ENCODE peak calls at places on chromosomes 3 and 15, in four cellular contexts. P, U, F and K are unnamed samples. For H3K36me3, the result is how much of the 10 kb centered on the place peaks cover.

GRCh38 chr15:100959066-100960050 is 40.2 kb downstream of the LRRK1 start:
- DNase-seq in P (no peak), U (peak), F (no peak), K (no peak)

GRCh38 chr15:40593588-40594428 is at the start of gene KNL1:
- DNase-seq in P (peak), U (peak), F (peak), K (peak)

GRCh38 chr3:85560088-85560790 is 601.5 kb downstream of the CADM2 start:
- DNase-seq in P (no peak), U (no peak), F (no peak), K (no peak)

GRCh38 chr15:81506936-81507335 is 132.9 kb upstream of the TMC3 start:
- DNase-seq in P (no peak), U (no peak), F (no peak), K (no peak)

GRCh38 chr15:99264125-99264524 is 12.8 kb downstream of the LRRC28 start:
- DNase-seq in P (no peak), U (no peak), F (no peak), K (no peak)

GRCh38 chr3:196789773-196790419 is 50.2 kb downstream of the PAK2 start:
- DNase-seq in P (no peak), U (no peak), F (no peak), K (no peak)

GRCh38 chr3:187721055-187721454 is 18.7 kb upstream of the RTP2 start:
- DNase-seq in P (no peak), U (no peak), F (no peak), K (no peak)

GRCh38 chr3:142608615-142609014 is 12.4 kb downstream of the PLS1 start:
- DNase-seq in P (no peak), U (no peak), F (no peak), K (no peak)

DNA sequence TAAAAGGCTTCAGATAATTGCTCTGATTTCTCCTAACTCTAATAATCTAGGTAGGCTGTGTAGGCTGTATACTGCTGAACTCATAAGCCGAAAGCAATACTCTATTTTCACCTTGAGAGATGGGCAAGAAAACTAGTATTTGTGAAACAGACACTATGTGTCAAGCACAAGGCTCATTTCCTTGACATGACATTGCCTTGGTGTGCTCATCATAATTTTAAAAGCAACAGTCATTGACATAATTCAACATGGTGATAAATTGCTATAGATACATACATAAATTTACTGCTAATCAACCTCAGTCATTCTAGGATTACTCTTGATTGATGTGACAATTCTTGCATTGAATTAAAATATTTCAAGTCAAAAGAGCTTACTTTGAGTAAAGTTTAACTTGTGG is 304.7 kb downstream of the CNTN3 start:
- DNase-seq in P (no peak), U (no peak), F (no peak), K (no peak)
- TF ChIP-seq CTCF in P (no peak), U (no peak), F (no peak), K (no peak)

GRCh38 chr15:63191895-63192603 is 2.6 kb downstream of the RAB8B start:
- DNase-seq in P (peak), U (no peak), F (no peak), K (no peak)

GRCh38 chr15:63188937-63189871 is at the start of gene RAB8B:
- DNase-seq in P (peak), U (peak), F (peak), K (no peak)

GRCh38 chr15:63189955-63190691 is 717 bp downstream of the RAB8B start:
- DNase-seq in P (no peak), U (no peak), F (no peak), K (no peak)

GRCh38 chr15:63192604-63193206 is 3.3 kb downstream of the RAB8B start:
- DNase-seq in P (no peak), U (no peak), F (no peak), K (no peak)

DNA sequence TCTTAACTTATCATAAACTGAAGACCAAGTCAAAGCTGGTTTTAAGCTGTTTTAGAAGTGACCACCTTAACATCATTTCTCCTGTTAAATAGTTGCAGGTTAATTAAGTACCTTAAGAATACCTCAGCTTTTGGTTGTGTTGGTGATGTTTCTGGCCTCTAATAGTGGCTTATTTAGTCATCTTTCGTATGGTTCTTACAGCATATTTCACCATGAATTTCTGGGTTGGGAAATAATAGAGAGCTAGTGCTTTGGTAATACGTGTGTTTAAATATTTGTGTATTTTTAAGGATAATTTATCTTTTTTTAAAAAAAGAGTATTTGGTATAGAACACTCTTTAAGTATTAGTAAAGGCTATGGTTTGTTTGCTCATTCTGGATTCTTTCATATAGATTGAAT is 1.6 kb downstream of the RAB8B start:
- DNase-seq in P (no peak), U (no peak), F (no peak), K (no peak)
- H3K4me3 ChIP-seq in P (peak), U (no peak), F (no peak), K (no peak)

GRCh38 chr3:183680061-183680460 is 17.5 kb upstream of the YEATS2 start:
- DNase-seq in P (no peak), U (no peak), F (no peak), K (no peak)
- H3K36me3 ChIP-seq in P (under half), U (under half), F (half or more), K (under half)

GRCh38 chr3:46935168-46935858 is 41.2 kb downstream of the CCDC12 start:
- DNase-seq in P (peak), U (peak), F (no peak), K (peak)
- TF ChIP-seq CTCF in P (peak), U (no peak), F (peak), K (peak)